ENCODE peak calls at places on chromosomes 11 and 22, in four cellular contexts. One of them, this sample, is unnamed.

GRCh38 chr22:43921361-43921760 is 2.2 kb upstream of the PNPLA3 start:
- DNase-seq in H1: no peak
- DNase-seq in GM12878: no peak
- DNase-seq in HepG2: peak
- DNase-seq in this sample: no peak

GRCh38 chr11:119120639-119121007 is 757 bp upstream of the HINFP start:
- DNase-seq in H1: no peak
- DNase-seq in GM12878: no peak
- DNase-seq in HepG2: no peak
- DNase-seq in this sample: no peak

GRCh38 chr22:24601217-24602104 is 1.5 kb upstream of the GGT1 start:
- DNase-seq in H1: peak
- DNase-seq in GM12878: no peak
- DNase-seq in HepG2: peak
- DNase-seq in this sample: no peak

GRCh38 chr22:49212002-49212401 is 615.7 kb downstream of the BRD1 start:
- DNase-seq in H1: peak
- DNase-seq in GM12878: no peak
- DNase-seq in HepG2: no peak
- DNase-seq in this sample: no peak

GRCh38 chr11:15947681-15948648 is 408.4 kb downstream of the SOX6 start:
- DNase-seq in H1: peak
- DNase-seq in GM12878: no peak
- DNase-seq in HepG2: peak
- DNase-seq in this sample: no peak

GRCh38 chr22:45731041-45731797 is 59.6 kb downstream of the ATXN10 start:
- DNase-seq in H1: no peak
- DNase-seq in GM12878: no peak
- DNase-seq in HepG2: no peak
- DNase-seq in this sample: no peak

GRCh38 chr11:117824571-117825537 is at the start of gene FXYD2:
- DNase-seq in H1: no peak
- DNase-seq in GM12878: no peak
- DNase-seq in HepG2: no peak
- DNase-seq in this sample: no peak

GRCh38 chr11:10397226-10397987 is 57.7 kb upstream of the AMPD3 start:
- DNase-seq in H1: peak
- DNase-seq in GM12878: no peak
- DNase-seq in HepG2: no peak
- DNase-seq in this sample: no peak

GRCh38 chr22:24335529-24335928 is 64.9 kb downstream of the SPECC1L start:
- DNase-seq in H1: no peak
- DNase-seq in GM12878: no peak
- DNase-seq in HepG2: no peak
- DNase-seq in this sample: no peak

GRCh38 chr22:47304191-47304831 is 541.9 kb downstream of the TBC1D22A start:
- DNase-seq in H1: no peak
- DNase-seq in GM12878: no peak
- DNase-seq in HepG2: no peak
- DNase-seq in this sample: no peak

GRCh38 chr11:62928011-62928410 is 6.8 kb upstream of the CHRM1 start:
- DNase-seq in H1: no peak
- DNase-seq in GM12878: no peak
- DNase-seq in HepG2: peak
- DNase-seq in this sample: no peak

GRCh38 chr11:952406-953385 is 27.0 kb downstream of the AP2A2 start:
- DNase-seq in H1: no peak
- DNase-seq in GM12878: no peak
- DNase-seq in HepG2: peak
- DNase-seq in this sample: no peak

GRCh38 chr22:48093981-48094380 is 1331.5 kb downstream of the TBC1D22A start:
- DNase-seq in H1: no peak
- DNase-seq in GM12878: no peak
- DNase-seq in HepG2: no peak
- DNase-seq in this sample: no peak

DNA sequence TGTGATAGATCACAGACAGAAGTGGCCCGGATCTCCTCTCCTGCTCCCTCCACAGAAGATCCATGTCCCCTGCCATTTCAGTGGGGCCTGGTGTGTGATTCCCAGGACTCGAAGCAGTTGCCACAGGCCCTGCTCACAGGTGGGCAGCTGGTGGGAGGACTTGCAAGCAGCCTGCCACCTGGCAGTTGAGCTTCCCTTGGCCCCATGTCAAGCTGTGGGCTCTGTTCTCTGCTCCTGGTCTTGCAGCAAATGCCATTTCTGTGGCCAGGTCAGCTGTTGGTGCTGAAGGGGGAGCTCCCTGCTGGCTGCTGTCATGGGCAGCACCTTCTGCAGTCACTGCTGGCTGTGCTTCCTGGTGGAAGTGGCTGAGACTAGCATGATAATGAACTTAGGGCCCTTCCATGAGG is 59.1 kb upstream of the SLC22A12 start:
- DNase-seq in H1: no peak
- DNase-seq in GM12878: no peak
- DNase-seq in HepG2: no peak
- DNase-seq in this sample: no peak
- TF ChIP-seq SUZ12 in H1: no peak
- TF ChIP-seq SUZ12 in GM12878: no peak
- TF ChIP-seq SUZ12 in HepG2: no peak
- TF ChIP-seq SUZ12 in this sample: no peak

GRCh38 chr11:86509579-86509978 is 134.9 kb downstream of the CCDC81 start:
- DNase-seq in H1: no peak
- DNase-seq in GM12878: no peak
- DNase-seq in HepG2: peak
- DNase-seq in this sample: no peak
- H3K4me3 ChIP-seq in H1: no peak
- H3K4me3 ChIP-seq in GM12878: no peak
- H3K4me3 ChIP-seq in HepG2: no peak
- H3K4me3 ChIP-seq in this sample: no peak

GRCh38 chr22:35315141-35315854 is 15.6 kb downstream of the TOM1 start:
- DNase-seq in H1: no peak
- DNase-seq in GM12878: no peak
- DNase-seq in HepG2: no peak
- DNase-seq in this sample: no peak
- TF ChIP-seq SUZ12 in H1: no peak
- TF ChIP-seq SUZ12 in GM12878: no peak
- TF ChIP-seq SUZ12 in HepG2: no peak
- TF ChIP-seq SUZ12 in this sample: no peak

GRCh38 chr11:69213315-69213714 is 57.6 kb downstream of the SMIM38 start:
- DNase-seq in H1: no peak
- DNase-seq in GM12878: peak
- DNase-seq in HepG2: no peak
- DNase-seq in this sample: no peak
- H3K4me3 ChIP-seq in H1: no peak
- H3K4me3 ChIP-seq in GM12878: no peak
- H3K4me3 ChIP-seq in HepG2: no peak
- H3K4me3 ChIP-seq in this sample: no peak

GRCh38 chr22:18070556-18071306 is 7.1 kb upstream of the PEX26 start:
- DNase-seq in H1: peak
- DNase-seq in GM12878: no peak
- DNase-seq in HepG2: peak
- DNase-seq in this sample: no peak

GRCh38 chr22:18071968-18072310 is 5.9 kb upstream of the PEX26 start:
- DNase-seq in H1: no peak
- DNase-seq in GM12878: no peak
- DNase-seq in HepG2: no peak
- DNase-seq in this sample: no peak

GRCh38 chr22:18068381-18068988 is 9.3 kb upstream of the PEX26 start:
- DNase-seq in H1: no peak
- DNase-seq in GM12878: no peak
- DNase-seq in HepG2: peak
- DNase-seq in this sample: no peak

GRCh38 chr22:18068991-18069390 is 8.8 kb upstream of the PEX26 start:
- DNase-seq in H1: no peak
- DNase-seq in GM12878: no peak
- DNase-seq in HepG2: no peak
- DNase-seq in this sample: no peak

DNA sequence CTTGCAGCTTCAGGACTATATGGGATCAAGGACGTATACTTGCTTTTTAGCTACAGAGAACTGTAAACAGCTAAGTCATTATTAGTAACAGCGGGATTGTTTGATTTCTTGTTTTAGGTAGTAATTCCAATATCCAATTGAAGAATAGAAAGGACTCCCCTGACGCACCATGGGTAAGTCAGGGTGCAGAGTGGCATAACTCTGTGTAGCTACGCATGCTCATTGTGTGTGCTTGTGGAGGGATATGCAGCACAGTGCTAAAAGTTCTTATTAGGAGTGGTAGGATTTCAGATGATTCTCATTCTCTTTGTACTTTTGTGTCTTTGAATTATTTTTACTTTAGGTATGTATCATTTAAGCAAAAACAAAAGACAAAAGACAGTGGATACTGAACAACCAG is 7.7 kb upstream of the PEX26 start:
- DNase-seq in H1: no peak
- DNase-seq in GM12878: no peak
- DNase-seq in HepG2: no peak
- DNase-seq in this sample: no peak
- TF ChIP-seq SUZ12 in H1: no peak
- TF ChIP-seq SUZ12 in GM12878: no peak
- TF ChIP-seq SUZ12 in HepG2: no peak
- TF ChIP-seq SUZ12 in this sample: no peak

GRCh38 chr11:126035718-126036117 is 26.9 kb downstream of the CDON start:
- DNase-seq in H1: no peak
- DNase-seq in GM12878: no peak
- DNase-seq in HepG2: no peak
- DNase-seq in this sample: no peak
- H3K4me3 ChIP-seq in H1: no peak
- H3K4me3 ChIP-seq in GM12878: no peak
- H3K4me3 ChIP-seq in HepG2: no peak
- H3K4me3 ChIP-seq in this sample: no peak

DNA sequence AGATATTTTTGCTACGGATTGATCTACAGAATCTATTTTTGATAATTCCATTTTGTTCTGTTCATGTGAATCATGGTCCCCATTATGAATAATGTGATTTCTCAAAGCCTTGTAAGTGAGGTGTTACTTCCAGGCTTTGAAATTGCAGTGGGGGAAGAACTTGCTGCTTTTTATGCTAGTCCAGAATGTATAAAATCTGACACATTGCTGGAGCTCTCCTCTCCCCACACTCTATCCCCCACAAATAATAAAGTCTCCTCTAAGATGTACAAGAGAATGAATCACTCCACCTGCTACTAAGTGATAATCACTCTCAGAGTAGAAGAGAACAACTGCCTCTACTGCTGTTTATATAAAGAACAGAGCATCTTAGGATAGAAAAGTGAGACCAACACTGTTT is 5.9 kb upstream of the RAB6A start:
- DNase-seq in H1: no peak
- DNase-seq in GM12878: no peak
- DNase-seq in HepG2: no peak
- DNase-seq in this sample: no peak
- TF ChIP-seq SUZ12 in H1: no peak
- TF ChIP-seq SUZ12 in GM12878: no peak
- TF ChIP-seq SUZ12 in HepG2: no peak
- TF ChIP-seq SUZ12 in this sample: no peak

DNA sequence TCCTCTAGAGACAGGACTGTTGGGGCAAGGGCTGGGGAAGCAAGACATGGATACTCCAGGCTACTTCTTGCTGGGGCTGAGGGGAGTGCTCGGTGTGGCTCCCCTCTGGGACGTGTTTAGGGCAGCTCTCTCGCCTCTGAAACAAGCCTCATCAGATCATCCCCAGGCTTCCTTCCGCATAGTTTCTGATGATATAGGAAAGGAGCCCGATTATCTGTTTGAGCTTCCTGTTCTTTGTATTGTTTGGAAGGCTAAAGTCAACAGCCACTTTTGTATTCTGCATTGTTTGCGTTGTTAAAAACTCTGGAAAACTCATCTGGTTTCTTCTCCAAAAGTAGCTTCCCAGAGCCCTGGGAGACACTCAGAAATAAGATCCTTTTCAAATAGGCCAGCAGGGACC is 18.8 kb downstream of the CD44 start:
- DNase-seq in H1: no peak
- DNase-seq in GM12878: no peak
- DNase-seq in HepG2: no peak
- DNase-seq in this sample: no peak
- H3K4me3 ChIP-seq in H1: no peak
- H3K4me3 ChIP-seq in GM12878: no peak
- H3K4me3 ChIP-seq in HepG2: no peak
- H3K4me3 ChIP-seq in this sample: no peak

This sample was measured in NT2/D1.